ENCODE peak calls at places on chromosome 13, in nine cellular contexts. T is pancreas, P is cardiac muscle cell, Y is H9, J is osteoblast, S is psoas muscle, K is breast epithelium, Z is A549, Q is OCI-LY7. H is an unnamed sample.
A peak's percentile ranks its signal among the peaks of the same experiment; 100 is the strongest.

GRCh38 chr13:35502456-35502855 is 26.0 kb upstream of the MAB21L1 start:
- DNase-seq in T (no peak), P (no peak), Y (no peak), J (no peak), S (no peak), K (no peak), Z (no peak), Q (no peak), H (no peak)

GRCh38 chr13:90884066-90884465 is 463.4 kb upstream of the MIR17HG start:
- DNase-seq in T (no peak), P (no peak), Y (no peak), J (no peak), S (no peak), K (no peak), Z (no peak), Q (no peak), H (no peak)

GRCh38 chr13:39281539-39282150 is 243.4 kb downstream of the NHLRC3 start:
- DNase-seq in T (no peak), P (peak; percentile 69), Y (no peak), J (no peak), S (no peak), K (no peak), Z (no peak), Q (no peak), H (no peak)

GRCh38 chr13:93039131-93039530 is 187.5 kb upstream of the GPC6 start:
- DNase-seq in T (no peak), P (peak; percentile 42), Y (no peak), J (no peak), S (no peak), K (no peak), Z (no peak), Q (no peak), H (no peak)

GRCh38 chr13:107157272-107157671 is 589.3 kb upstream of the ARGLU1 start:
- DNase-seq in T (no peak), P (no peak), Y (no peak), J (no peak), S (no peak), K (no peak), Z (no peak), Q (no peak), H (no peak)

GRCh38 chr13:95341441-95341840 is 40.2 kb upstream of the ABCC4 start:
- DNase-seq in T (no peak), P (peak; percentile 33), Y (no peak), J (no peak), S (no peak), K (no peak), Z (no peak), Q (no peak), H (no peak)

GRCh38 chr13:32036131-32036695 is 4.6 kb downstream of the FRY start:
- DNase-seq in T (no peak), P (no peak), Y (no peak), J (no peak), S (no peak), K (no peak), Z (no peak), Q (no peak), H (no peak)

GRCh38 chr13:113036401-113036800 is 67.4 kb downstream of the MCF2L start:
- DNase-seq in T (no peak), P (no peak), Y (no peak), J (no peak), S (no peak), K (no peak), Z (no peak), Q (no peak), H (no peak)

GRCh38 chr13:80649274-80649673 is 308.3 kb upstream of the SPRY2 start:
- DNase-seq in T (no peak), P (no peak), Y (no peak), J (no peak), S (no peak), K (no peak), Z (no peak), Q (no peak), H (no peak)

GRCh38 chr13:36783883-36784282 is 35.1 kb upstream of the RFXAP start:
- DNase-seq in T (no peak), P (no peak), Y (no peak), J (no peak), S (no peak), K (no peak), Z (no peak), Q (no peak), H (no peak)
- TF ChIP-seq CTCF in T (no peak), P (no peak), Y (no peak), J (no peak), S (no peak), K (no peak), Z (no peak), Q (no peak), H (no peak)

DNA sequence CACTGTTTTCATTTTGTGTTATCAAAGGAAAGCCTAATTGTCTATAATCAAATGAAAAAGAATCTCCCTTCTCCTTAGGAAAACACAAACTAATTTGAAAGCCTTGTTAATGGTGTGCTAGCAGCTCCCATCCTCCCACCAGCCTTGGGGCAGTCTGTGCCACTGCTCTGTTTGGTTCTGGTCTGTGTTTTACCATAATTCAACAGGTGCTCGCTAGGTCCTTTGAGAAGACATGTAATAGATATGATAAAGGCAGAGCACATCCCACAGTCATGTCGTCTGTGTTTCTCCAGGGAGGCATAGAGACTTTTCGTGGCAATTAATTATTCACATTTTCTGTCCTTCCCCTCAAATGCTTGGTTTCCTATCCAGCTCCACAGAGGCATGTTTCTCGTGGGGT is 23.8 kb downstream of the FAM124A start:
- DNase-seq in T (no peak), P (no peak), Y (no peak), J (no peak), S (no peak), K (no peak), Z (no peak), Q (no peak), H (no peak)
- H3K4me1 ChIP-seq in T (peaks cover 15% of the 10 kb centered on the region), P (peaks cover 13% of the 10 kb centered on the region), Y (peaks cover 40% of the 10 kb centered on the region), J (no peaks in the 10 kb centered on the region), S (no peaks in the 10 kb centered on the region), K (no peaks in the 10 kb centered on the region), Z (no peaks in the 10 kb centered on the region), Q (no peaks in the 10 kb centered on the region), H (no peaks in the 10 kb centered on the region)

GRCh38 chr13:33109319-33109718 is 93.1 kb downstream of the KL start:
- DNase-seq in T (no peak), P (no peak), Y (no peak), J (no peak), S (no peak), K (no peak), Z (no peak), Q (no peak), H (no peak)

GRCh38 chr13:33110713-33111413 is 94.6 kb downstream of the KL start:
- DNase-seq in T (no peak), P (peak; percentile 32), Y (no peak), J (no peak), S (peak; percentile 36), K (no peak), Z (no peak), Q (peak; percentile 32), H (no peak)

GRCh38 chr13:33108620-33109019 is 92.4 kb downstream of the KL start:
- DNase-seq in T (no peak), P (peak; percentile 32), Y (no peak), J (peak; percentile 71), S (no peak), K (no peak), Z (no peak), Q (no peak), H (no peak)

GRCh38 chr13:33110386-33110712 is 94.1 kb downstream of the KL start:
- DNase-seq in T (no peak), P (no peak), Y (no peak), J (no peak), S (no peak), K (no peak), Z (no peak), Q (no peak), H (no peak)

DNA sequence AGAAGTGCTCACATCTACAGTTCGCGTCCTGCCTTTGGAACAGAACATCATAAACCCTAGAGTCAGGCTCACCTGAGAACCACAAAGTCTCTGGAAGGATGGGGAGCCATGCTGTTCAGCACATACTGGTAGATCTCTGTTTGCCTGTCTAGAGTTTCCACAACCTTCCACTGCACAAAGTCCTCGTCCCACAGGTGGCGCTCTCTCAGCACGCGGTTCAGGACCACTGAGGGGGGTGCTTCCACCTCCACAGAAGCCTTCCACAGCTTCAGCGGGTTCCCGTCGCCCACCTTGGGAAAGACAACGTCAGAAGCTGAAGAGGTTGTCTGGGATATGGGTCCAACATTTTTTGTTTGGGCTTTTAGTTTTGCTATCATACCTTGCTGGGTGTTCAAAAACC is 93.6 kb downstream of the KL start:
- DNase-seq in T (no peak), P (no peak), Y (peak; percentile 52), J (no peak), S (no peak), K (no peak), Z (no peak), Q (peak; percentile 7), H (no peak)
- TF ChIP-seq CTCF in T (no peak), P (peak; percentile 19), Y (peak; percentile 67), J (peak; percentile 28), S (no peak), K (no peak), Z (no peak), Q (peak; percentile 67), H (peak; percentile 48)

GRCh38 chr13:99361197-99361596 is 54.0 kb upstream of the GPR183 start:
- DNase-seq in T (no peak), P (no peak), Y (no peak), J (no peak), S (no peak), K (no peak), Z (no peak), Q (no peak), H (no peak)
- H3K4me1 ChIP-seq in T (no peaks in the 10 kb centered on the region), P (peaks cover 5% of the 10 kb centered on the region), Y (no peaks in the 10 kb centered on the region), J (peaks cover 18% of the 10 kb centered on the region), S (peaks cover 6% of the 10 kb centered on the region), K (no peaks in the 10 kb centered on the region), Z (no peaks in the 10 kb centered on the region), Q (peaks cover 3% of the 10 kb centered on the region), H (no peaks in the 10 kb centered on the region)

GRCh38 chr13:111076156-111077013 is 38.7 kb upstream of the ARHGEF7 start:
- DNase-seq in T (no peak), P (no peak), Y (no peak), J (no peak), S (no peak), K (no peak), Z (no peak), Q (no peak), H (no peak)
- TF ChIP-seq CTCF in T (no peak), P (peak; percentile 10), Y (peak; percentile 50), J (no peak), S (no peak), K (no peak), Z (no peak), Q (no peak), H (no peak)

DNA sequence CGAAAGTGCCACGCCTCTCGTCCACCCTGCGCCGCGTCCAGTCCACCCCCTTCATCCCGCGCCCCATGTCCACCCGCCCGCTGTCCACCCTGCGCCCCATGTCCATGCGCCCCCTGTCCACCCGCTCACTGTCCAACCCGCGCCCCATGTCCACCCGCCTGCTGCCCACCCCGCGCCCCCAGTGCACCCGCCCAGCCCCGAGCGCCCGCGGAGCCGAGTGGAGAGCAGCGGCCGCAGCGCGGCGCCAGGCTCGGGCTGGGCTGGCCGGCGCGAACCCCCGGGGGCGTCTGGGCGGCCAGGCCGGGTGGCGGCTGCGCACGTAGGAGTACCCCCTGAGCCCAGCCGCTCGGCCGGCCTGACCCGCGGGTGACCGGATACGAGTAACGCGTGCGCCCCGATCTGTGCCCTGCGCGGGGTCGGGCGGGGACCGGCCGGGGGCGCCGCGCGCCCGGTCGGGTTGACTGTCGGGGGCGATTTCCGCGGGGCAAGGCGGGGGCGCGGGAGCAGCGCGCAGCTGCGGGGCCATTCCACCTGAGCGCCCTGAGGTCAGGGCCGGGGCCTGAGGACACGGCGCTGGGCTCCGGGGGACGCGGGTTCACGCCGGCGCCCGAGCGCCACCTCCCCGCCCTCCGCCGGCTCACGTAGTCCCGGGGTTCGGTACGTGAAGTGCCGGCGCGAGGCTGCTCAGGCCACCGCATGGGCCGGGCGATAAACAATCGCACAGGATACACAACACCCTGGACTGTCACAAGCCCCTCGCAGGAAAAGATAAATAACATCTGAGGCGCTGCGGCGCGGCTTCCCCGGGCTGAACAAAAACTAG is 37.5 kb upstream of the FLT1 start:
- DNase-seq in T (peak; percentile 62), P (peak; percentile 36), Y (peak; percentile 57), J (peak; percentile 82), S (peak; percentile 23), K (no peak), Z (no peak), Q (no peak), H (no peak)
- H3K4me1 ChIP-seq in T (peaks cover 5% of the 10 kb centered on the region), P (no peaks in the 10 kb centered on the region), Y (peaks cover 17% of the 10 kb centered on the region), J (peaks cover 13% of the 10 kb centered on the region), S (no peaks in the 10 kb centered on the region), K (no peaks in the 10 kb centered on the region), Z (peaks cover 5% of the 10 kb centered on the region), Q (peaks cover 7% of the 10 kb centered on the region), H (peaks cover 6% of the 10 kb centered on the region)

H was measured in foreskin keratinocyte.